ENCODE peak calls at places on chromosomes 6 and 20, in six cellular contexts. I is fibroblast of pulmonary artery, F is activated B cell treated with CpG ODN at 0.5 μM for 24 hours, A is cardiac fibroblast, H is suprapubic skin, W is right lobe of liver. L is an unnamed sample.

GRCh38 chr20:59774204-59774641 is 159.2 kb downstream of the SYCP2 start:
- DNase-seq in I (no peak), F (no peak), A (no peak), H (peak; percentile 43), W (no peak), L (no peak)

GRCh38 chr6:42566614-42567208 is 2.9 kb downstream of the UBR2 start:
- DNase-seq in I (no peak), F (no peak), A (no peak), H (no peak), W (no peak), L (no peak)

GRCh38 chr6:23265270-23265669 is 695.9 kb downstream of the HDGFL1 start:
- DNase-seq in I (no peak), F (no peak), A (no peak), H (no peak), W (no peak), L (no peak)

GRCh38 chr20:54168961-54169862 is 4.6 kb downstream of the CYP24A1 start:
- DNase-seq in I (no peak), F (no peak), A (no peak), H (no peak), W (no peak), L (no peak)

GRCh38 chr6:6837541-6838080 is 249.1 kb downstream of the LY86 start:
- DNase-seq in I (no peak), F (no peak), A (no peak), H (peak; percentile 24), W (no peak), L (no peak)

GRCh38 chr6:105759015-105759414 is 327.1 kb upstream of the PRDM1 start:
- DNase-seq in I (no peak), F (no peak), A (no peak), H (no peak), W (no peak), L (no peak)

GRCh38 chr6:93858213-93858612 is 438.9 kb upstream of the EPHA7 start:
- DNase-seq in I (no peak), F (no peak), A (no peak), H (no peak), W (no peak), L (no peak)

GRCh38 chr20:36575066-36575743 is 1.8 kb downstream of the TGIF2 start:
- DNase-seq in I (peak; percentile 61), F (peak; percentile 37), A (peak; percentile 74), H (peak; percentile 80), W (peak; percentile 55), L (no peak)

GRCh38 chr20:17172826-17173420 is 53.9 kb upstream of the PCSK2 start:
- DNase-seq in I (no peak), F (no peak), A (no peak), H (no peak), W (no peak), L (no peak)

GRCh38 chr6:125004198-125004597 is 42.0 kb downstream of the RNF217 start:
- DNase-seq in I (no peak), F (no peak), A (no peak), H (no peak), W (no peak), L (no peak)

GRCh38 chr6:19771753-19772336 is 65.3 kb upstream of the ID4 start:
- DNase-seq in I (peak; percentile 42), F (no peak), A (peak; percentile 27), H (no peak), W (no peak), L (no peak)

GRCh38 chr20:44501448-44501847 is 20.4 kb downstream of the SERINC3 start:
- DNase-seq in I (peak; percentile 94), F (no peak), A (peak; percentile 89), H (no peak), W (no peak), L (peak; percentile 69)

GRCh38 chr20:5569021-5569420 is 181.2 kb upstream of the SHLD1 start:
- DNase-seq in I (peak; percentile 74), F (no peak), A (peak; percentile 73), H (no peak), W (no peak), L (peak; percentile 60)

GRCh38 chr20:37055276-37055675 is 40.5 kb downstream of the RBL1 start:
- DNase-seq in I (no peak), F (no peak), A (no peak), H (no peak), W (no peak), L (no peak)

GRCh38 chr6:44254957-44255808 is 2.1 kb downstream of the SLC35B2 start:
- DNase-seq in I (no peak), F (no peak), A (no peak), H (no peak), W (peak; percentile 24), L (no peak)

GRCh38 chr6:170289108-170289931 is 1.6 kb downstream of the DLL1 start:
- DNase-seq in I (no peak), F (peak; percentile 42), A (no peak), H (no peak), W (no peak), L (no peak)

GRCh38 chr6:46505693-46506512 is 14.7 kb upstream of the RCAN2 start:
- DNase-seq in I (no peak), F (no peak), A (no peak), H (no peak), W (no peak), L (no peak)

GRCh38 chr6:28587011-28587745 is 61.5 kb downstream of the GPX5 start:
- DNase-seq in I (peak; percentile 50), F (peak; percentile 36), A (peak; percentile 48), H (no peak), W (peak; percentile 76), L (peak; percentile 69)

GRCh38 chr20:18001131-18001921 is 32.5 kb downstream of the MGME1 start:
- DNase-seq in I (peak; percentile 90), F (no peak), A (peak; percentile 93), H (no peak), W (peak; percentile 69), L (peak; percentile 74)

GRCh38 chr6:109381007-109381746 is 1.1 kb downstream of the CD164 start:
- DNase-seq in I (no peak), F (no peak), A (no peak), H (no peak), W (no peak), L (no peak)

GRCh38 chr20:13221673-13222318 is 722 bp downstream of the ISM1 start:
- DNase-seq in I (peak; percentile 52), F (no peak), A (peak; percentile 66), H (no peak), W (peak; percentile 71), L (peak; percentile 92)

GRCh38 chr6:42136508-42137191 is 5.8 kb downstream of the C6orf132 start:
- DNase-seq in I (peak; percentile 55), F (peak; percentile 36), A (peak; percentile 41), H (no peak), W (no peak), L (peak; percentile 64)

GRCh38 chr20:59580208-59580980 is 23.9 kb upstream of the PHACTR3 start:
- DNase-seq in I (no peak), F (no peak), A (no peak), H (no peak), W (no peak), L (peak; percentile 16)

DNA sequence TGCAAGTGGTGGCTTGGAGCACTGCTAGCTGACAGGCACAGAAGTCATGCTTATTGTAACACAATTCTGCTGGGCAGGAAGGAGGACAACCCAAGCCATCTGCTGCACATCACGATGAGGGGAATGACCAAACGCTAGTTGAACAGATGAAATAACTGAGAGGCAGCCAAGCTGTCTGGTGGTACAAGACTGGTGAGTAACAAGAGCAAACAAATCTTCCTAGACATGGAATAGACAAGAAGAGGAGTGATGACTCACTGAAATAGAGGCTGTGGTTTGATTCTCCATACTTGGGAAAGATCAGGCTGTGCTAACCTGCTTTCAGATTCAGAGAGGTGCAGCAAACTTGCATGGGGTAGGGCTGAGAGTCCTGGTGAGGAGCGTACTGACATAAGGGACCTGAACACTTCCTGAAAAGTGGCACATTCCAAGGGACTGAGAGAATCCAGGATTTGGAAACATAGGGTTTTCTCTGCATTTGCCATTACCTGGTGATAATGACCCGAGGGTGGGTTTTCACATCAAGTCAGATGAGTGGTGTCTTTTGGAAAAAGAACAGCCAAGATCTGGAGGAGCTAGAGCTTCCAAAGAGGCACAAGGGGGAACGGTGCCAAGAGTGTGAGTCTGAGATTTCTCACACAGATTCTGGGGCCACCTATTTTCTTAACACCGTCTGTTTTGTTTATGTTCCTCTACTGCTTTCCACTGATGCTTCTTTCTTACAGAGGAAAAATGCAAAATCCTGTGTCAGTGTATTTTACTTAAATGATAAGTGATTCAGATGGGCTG is 60.0 kb downstream of the PRL start:
- DNase-seq in I (peak; percentile 65), F (no peak), A (peak; percentile 53), H (no peak), W (no peak), L (peak; percentile 52)
- TF ChIP-seq CTCF in I (no peak), F (no peak), A (no peak), H (no peak), W (no peak), L (no peak)

GRCh38 chr6:79949235-79949634 is 1.9 kb upstream of the ELOVL4 start:
- DNase-seq in I (peak; percentile 82), F (no peak), A (peak; percentile 81), H (no peak), W (no peak), L (peak; percentile 20)
- TF ChIP-seq CTCF in I (peak; percentile 66), F (no peak), A (peak; percentile 46), H (no peak), W (peak; percentile 70), L (peak; percentile 56)

GRCh38 chr6:161836643-161837448 is 563.0 kb upstream of the AGPAT4 start:
- DNase-seq in I (peak; percentile 11), F (no peak), A (peak; percentile 10), H (no peak), W (no peak), L (peak; percentile 35)
- TF ChIP-seq CTCF in I (peak; percentile 20), F (no peak), A (peak; percentile 10), H (no peak), W (peak; percentile 54), L (no peak)

GRCh38 chr20:50992733-50993457 is 30.0 kb downstream of the KCNG1 start:
- DNase-seq in I (peak; percentile 82), F (no peak), A (peak; percentile 71), H (no peak), W (no peak), L (no peak)
- TF ChIP-seq CTCF in I (peak; percentile 77), F (no peak), A (peak; percentile 86), H (peak; percentile 67), W (peak; percentile 49), L (peak; percentile 61)

GRCh38 chr6:65642776-65643175 is 64.2 kb downstream of the EYS start:
- DNase-seq in I (no peak), F (no peak), A (no peak), H (no peak), W (no peak), L (no peak)

GRCh38 chr6:65633516-65633915 is 73.5 kb downstream of the EYS start:
- DNase-seq in I (peak; percentile 1), F (no peak), A (no peak), H (no peak), W (no peak), L (no peak)

GRCh38 chr6:65637289-65638046 is 69.6 kb downstream of the EYS start:
- DNase-seq in I (no peak), F (no peak), A (no peak), H (no peak), W (no peak), L (no peak)

GRCh38 chr6:65638047-65638831 is 68.8 kb downstream of the EYS start:
- DNase-seq in I (no peak), F (no peak), A (no peak), H (no peak), W (no peak), L (no peak)
- TF ChIP-seq CTCF in I (no peak), F (no peak), A (no peak), H (no peak), W (no peak), L (no peak)

GRCh38 chr20:38315290-38315966 is 11.5 kb downstream of the BPI start:
- DNase-seq in I (peak; percentile 45), F (no peak), A (peak; percentile 51), H (no peak), W (no peak), L (peak; percentile 74)
- TF ChIP-seq CTCF in I (peak; percentile 25), F (no peak), A (no peak), H (no peak), W (no peak), L (peak; percentile 31)

GRCh38 chr6:130134594-130134993 is 88.2 kb downstream of the SAMD3 start:
- DNase-seq in I (no peak), F (no peak), A (no peak), H (no peak), W (no peak), L (no peak)
- TF ChIP-seq CTCF in I (no peak), F (no peak), A (no peak), H (no peak), W (no peak), L (no peak)

L was measured in foreskin fibroblast.